ENCODE peak calls at places on chromosomes 7 and 10, in six cellular contexts. V, D, F, Y, I and S are unnamed samples.

GRCh38 chr10:101616415-101617101 is 28.4 kb downstream of the DPCD start:
- DNase-seq in V (no peak), Y (no peak), I (no peak), F (no peak), D (no peak), S (no peak)

GRCh38 chr7:149686001-149686400 is 87.4 kb downstream of the ZNF467 start:
- DNase-seq in F (no peak), D (no peak), Y (peak; percentile 78), V (no peak), I (no peak), S (no peak)

GRCh38 chr10:6202098-6202683 is 541 bp upstream of the PFKFB3 start:
- DNase-seq in F (no peak), Y (no peak), V (no peak), I (no peak), D (peak; percentile 23), S (no peak)

GRCh38 chr10:35043796-35044344 is 46.3 kb downstream of the CUL2 start:
- DNase-seq in F (no peak), I (no peak), Y (peak; percentile 42), V (no peak), D (no peak), S (no peak)

GRCh38 chr7:67343566-67343965 is 346.9 kb downstream of the TYW1 start:
- DNase-seq in D (no peak), I (no peak), F (no peak), Y (no peak), V (peak; percentile 46), S (no peak)

GRCh38 chr7:110839866-110840265 is 251.1 kb upstream of the LRRN3 start:
- DNase-seq in Y (peak; percentile 54), V (no peak), D (peak; percentile 3), F (no peak), I (no peak), S (no peak)

GRCh38 chr7:69285856-69286255 is 312.4 kb upstream of the AUTS2 start:
- DNase-seq in I (no peak), D (no peak), Y (no peak), F (no peak), V (no peak), S (no peak)

GRCh38 chr10:130805635-130806030 is 505.9 kb downstream of the TCERG1L start:
- DNase-seq in F (no peak), V (no peak), Y (no peak), D (no peak), I (no peak), S (no peak)

GRCh38 chr10:72328829-72329204 is 25.9 kb downstream of the DNAJB12 start:
- DNase-seq in I (no peak), D (no peak), Y (no peak), F (no peak), V (no peak), S (no peak)

GRCh38 chr7:158950914-158951635 is 94.7 kb downstream of the DYNC2I1 start:
- DNase-seq in I (no peak), Y (no peak), D (no peak), F (no peak), V (no peak), S (no peak)

GRCh38 chr7:105871142-105871541 is 5.3 kb downstream of the ATXN7L1 start:
- DNase-seq in Y (no peak), F (no peak), V (no peak), I (peak; percentile 40), D (no peak), S (no peak)

GRCh38 chr10:125123363-125124113 is 36.8 kb downstream of the CTBP2 start:
- DNase-seq in V (peak; percentile 71), I (peak; percentile 96), F (peak; percentile 53), Y (peak; percentile 22), D (peak; percentile 99), S (peak; percentile 80)

GRCh38 chr7:75867390-75867717 is 11.5 kb upstream of the RHBDD2 start:
- DNase-seq in D (no peak), V (no peak), Y (no peak), F (no peak), I (no peak), S (no peak)

GRCh38 chr10:37860494-37861190 is 3.2 kb upstream of the ZNF248 start:
- DNase-seq in D (peak; percentile 14), Y (peak; percentile 37), F (peak; percentile 41), I (peak; percentile 82), V (no peak), S (no peak)

GRCh38 chr7:30184804-30185487 is 50.2 kb downstream of the MTURN start:
- DNase-seq in I (no peak), Y (no peak), D (no peak), F (no peak), V (no peak), S (peak; percentile 46)

GRCh38 chr10:22339761-22340361 is 5.4 kb upstream of the SPAG6 start:
- DNase-seq in I (no peak), D (no peak), V (no peak), F (no peak), Y (no peak), S (no peak)

GRCh38 chr7:124765401-124766352 is at the start of gene GPR37:
- DNase-seq in F (no peak), V (peak; percentile 83), I (peak; percentile 92), D (peak; percentile 46), Y (peak; percentile 59), S (peak; percentile 67)

GRCh38 chr7:12107841-12108249 is 103.2 kb upstream of the TMEM106B start:
- DNase-seq in D (no peak), Y (peak; percentile 23), F (no peak), I (no peak), V (no peak), S (no peak)

GRCh38 chr10:24869354-24870016 is 82.9 kb downstream of the PRTFDC1 start:
- DNase-seq in D (no peak), I (no peak), V (no peak), Y (no peak), F (no peak), S (no peak)

GRCh38 chr7:85702348-85702747 is 515.5 kb upstream of the SEMA3D start:
- DNase-seq in Y (no peak), F (no peak), D (no peak), I (no peak), V (no peak), S (no peak)

GRCh38 chr7:28408105-28408973 is 4.0 kb upstream of the CREB5 start:
- DNase-seq in F (no peak), Y (no peak), D (no peak), I (peak; percentile 71), V (no peak), S (no peak)

GRCh38 chr10:36254191-36254590 is 612.1 kb upstream of the FZD8 start:
- DNase-seq in I (peak; percentile 65), V (peak; percentile 55), F (no peak), Y (peak; percentile 2), D (no peak), S (peak; percentile 72)

GRCh38 chr10:3237530-3237929 is 64.9 kb upstream of the PITRM1 start:
- DNase-seq in I (no peak), F (no peak), D (no peak), V (no peak), Y (no peak), S (no peak)

GRCh38 chr7:136637826-136638225 is 230.6 kb upstream of the CHRM2 start:
- DNase-seq in F (no peak), Y (peak; percentile 41), V (no peak), I (peak; percentile 10), D (no peak), S (no peak)

GRCh38 chr7:80134536-80135305 is at the start of gene GNAI1:
- DNase-seq in Y (peak; percentile 89), F (peak; percentile 34), D (peak; percentile 39), V (peak; percentile 92), I (peak; percentile 98), S (peak; percentile 93)
- H3K4me3 ChIP-seq in Y (peak within 1 kb of the TSS; percentile 84), F (peak within 1 kb of the TSS; percentile 97), D (peak within 1 kb of the TSS; percentile 74), V (peak within 1 kb of the TSS; percentile 89), I (peak within 1 kb of the TSS; percentile 90), S (peak within 1 kb of the TSS; percentile 100)

GRCh38 chr10:103839867-103840746 is 15.3 kb downstream of the SH3PXD2A start:
- DNase-seq in F (no peak), Y (no peak), I (no peak), D (peak; percentile 26), V (no peak), S (peak; percentile 64)

GRCh38 chr10:103840747-103841085 is 14.7 kb downstream of the SH3PXD2A start:
- DNase-seq in V (no peak), D (no peak), F (no peak), I (no peak), Y (no peak), S (no peak)

GRCh38 chr10:103838851-103839512 is 16.4 kb downstream of the SH3PXD2A start:
- DNase-seq in F (no peak), D (no peak), Y (no peak), V (no peak), I (no peak), S (no peak)

GRCh38 chr10:103838095-103838395 is 17.3 kb downstream of the SH3PXD2A start:
- DNase-seq in V (no peak), I (no peak), F (no peak), Y (no peak), D (no peak), S (no peak)

GRCh38 chr10:103839513-103839864 is 15.9 kb downstream of the SH3PXD2A start:
- DNase-seq in V (no peak), Y (no peak), D (no peak), I (no peak), F (no peak), S (peak; percentile 56)
- H3K4me3 ChIP-seq in V (no peak overlapping the region), Y (no peak overlapping the region), D (no peak overlapping the region), I (no peak overlapping the region), F (no peak overlapping the region), S (no peak overlapping the region)

GRCh38 chr7:56087445-56087844 is 5.3 kb downstream of the PHKG1 start:
- DNase-seq in Y (no peak), D (no peak), F (no peak), I (no peak), V (no peak), S (no peak)

GRCh38 chr7:56091591-56091990 is 1.2 kb downstream of the PHKG1 start:
- DNase-seq in I (no peak), D (no peak), F (no peak), Y (peak; percentile 60), V (no peak), S (peak; percentile 66)

GRCh38 chr7:56097700-56098099 is 4.9 kb upstream of the PHKG1 start:
- DNase-seq in I (no peak), F (no peak), D (no peak), V (no peak), Y (peak; percentile 96), S (peak; percentile 57)

DNA sequence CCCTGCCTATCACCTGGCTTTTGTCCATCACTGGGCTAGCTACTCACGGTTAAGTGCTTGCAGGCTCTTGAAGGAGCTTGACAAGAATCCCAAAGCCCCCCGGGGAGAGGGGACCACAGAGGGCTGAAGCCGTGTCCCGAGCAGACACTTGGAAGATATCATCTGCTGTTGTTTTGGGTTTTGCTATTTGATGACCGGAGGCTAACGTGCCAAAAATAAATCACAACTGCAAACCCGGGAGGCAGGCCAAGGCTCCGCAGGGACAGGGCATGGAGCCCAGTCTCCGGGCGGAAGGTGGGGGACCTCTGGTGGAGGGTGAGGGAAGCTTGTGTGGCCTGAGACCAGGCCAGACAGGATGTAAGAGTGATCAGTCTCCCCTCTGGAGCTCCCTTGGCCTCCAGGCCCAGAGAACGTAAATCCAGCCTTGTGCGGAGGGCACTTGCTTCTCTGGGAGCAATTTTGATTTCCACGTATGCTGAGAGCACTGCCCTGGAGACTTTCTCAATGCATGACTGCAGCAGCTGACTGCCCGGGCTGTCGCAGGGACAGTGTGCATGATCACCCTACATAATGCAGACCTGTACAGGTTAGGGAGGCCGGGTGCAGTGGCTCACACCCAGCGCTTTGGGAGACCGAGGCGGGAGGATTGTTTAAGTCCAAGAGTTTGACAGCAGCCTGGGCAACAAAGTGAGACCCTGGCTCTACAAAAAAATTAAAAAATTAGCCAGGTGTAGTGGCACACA is at the start of gene PHKG1:
- DNase-seq in D (peak; percentile 42), V (peak; percentile 90), I (peak; percentile 49), Y (peak; percentile 92), F (no peak), S (peak; percentile 93)
- H3K4me3 ChIP-seq in D (no peak within 1 kb of the TSS), V (no peak within 1 kb of the TSS), I (no peak within 1 kb of the TSS), Y (peak within 1 kb of the TSS; percentile 79), F (no peak within 1 kb of the TSS), S (peak within 1 kb of the TSS; percentile 38)

GRCh38 chr7:103150192-103150591 is 1.3 kb upstream of the NAPEPLD start:
- DNase-seq in D (peak; percentile 97), V (no peak), I (peak; percentile 91), F (no peak), Y (no peak), S (no peak)
- H3K4me3 ChIP-seq in D (no peak overlapping the region), V (no peak overlapping the region), I (peak overlapping the region; percentile 84), F (no peak overlapping the region), Y (no peak overlapping the region), S (no peak overlapping the region)